ENCODE peak calls at places on chromosomes 11 and 22, in seven cellular contexts. One of them, this sample, is unnamed. For H3K4me1, the result is how much of the 10 kb centered on the place peaks cover.

GRCh38 chr11:15695096-15695721 is 580.5 kb downstream of the INSC start:
- DNase-seq in neural progenitor cell: no peak
- DNase-seq in adrenal gland: no peak
- DNase-seq in left ventricle myocardium inferior: no peak
- DNase-seq in A549: no peak
- DNase-seq in psoas muscle: no peak
- DNase-seq in H9: no peak
- DNase-seq in this sample: no peak

GRCh38 chr11:104120493-104121200 is 43.3 kb downstream of the PDGFD start:
- DNase-seq in neural progenitor cell: peak
- DNase-seq in adrenal gland: no peak
- DNase-seq in left ventricle myocardium inferior: no peak
- DNase-seq in A549: peak
- DNase-seq in psoas muscle: no peak
- DNase-seq in H9: no peak
- DNase-seq in this sample: no peak

GRCh38 chr11:2587976-2588748 is 111.6 kb downstream of the KCNQ1OT1 start:
- DNase-seq in neural progenitor cell: no peak
- DNase-seq in adrenal gland: no peak
- DNase-seq in left ventricle myocardium inferior: peak
- DNase-seq in A549: no peak
- DNase-seq in psoas muscle: peak
- DNase-seq in H9: no peak
- DNase-seq in this sample: peak

GRCh38 chr11:4881860-4882500 is at the start of gene OR51T1:
- DNase-seq in neural progenitor cell: no peak
- DNase-seq in adrenal gland: no peak
- DNase-seq in left ventricle myocardium inferior: no peak
- DNase-seq in A549: no peak
- DNase-seq in psoas muscle: no peak
- DNase-seq in H9: no peak
- DNase-seq in this sample: no peak

GRCh38 chr22:37018815-37019308 is 385 bp downstream of the TST start:
- DNase-seq in neural progenitor cell: peak
- DNase-seq in adrenal gland: peak
- DNase-seq in left ventricle myocardium inferior: peak
- DNase-seq in A549: peak
- DNase-seq in psoas muscle: peak
- DNase-seq in H9: peak
- DNase-seq in this sample: peak

GRCh38 chr11:66717925-66718319 is 11.1 kb downstream of the SPTBN2 start:
- DNase-seq in neural progenitor cell: no peak
- DNase-seq in adrenal gland: no peak
- DNase-seq in left ventricle myocardium inferior: no peak
- DNase-seq in A549: no peak
- DNase-seq in psoas muscle: peak
- DNase-seq in H9: no peak
- DNase-seq in this sample: no peak

GRCh38 chr22:44091021-44091721 is 67.1 kb downstream of the PARVB start:
- DNase-seq in neural progenitor cell: peak
- DNase-seq in adrenal gland: no peak
- DNase-seq in left ventricle myocardium inferior: no peak
- DNase-seq in A549: peak
- DNase-seq in psoas muscle: peak
- DNase-seq in H9: no peak
- DNase-seq in this sample: no peak

GRCh38 chr11:134527382-134528243 is 115.6 kb upstream of the B3GAT1 start:
- DNase-seq in neural progenitor cell: no peak
- DNase-seq in adrenal gland: peak
- DNase-seq in left ventricle myocardium inferior: no peak
- DNase-seq in A549: no peak
- DNase-seq in psoas muscle: no peak
- DNase-seq in H9: peak
- DNase-seq in this sample: no peak

DNA sequence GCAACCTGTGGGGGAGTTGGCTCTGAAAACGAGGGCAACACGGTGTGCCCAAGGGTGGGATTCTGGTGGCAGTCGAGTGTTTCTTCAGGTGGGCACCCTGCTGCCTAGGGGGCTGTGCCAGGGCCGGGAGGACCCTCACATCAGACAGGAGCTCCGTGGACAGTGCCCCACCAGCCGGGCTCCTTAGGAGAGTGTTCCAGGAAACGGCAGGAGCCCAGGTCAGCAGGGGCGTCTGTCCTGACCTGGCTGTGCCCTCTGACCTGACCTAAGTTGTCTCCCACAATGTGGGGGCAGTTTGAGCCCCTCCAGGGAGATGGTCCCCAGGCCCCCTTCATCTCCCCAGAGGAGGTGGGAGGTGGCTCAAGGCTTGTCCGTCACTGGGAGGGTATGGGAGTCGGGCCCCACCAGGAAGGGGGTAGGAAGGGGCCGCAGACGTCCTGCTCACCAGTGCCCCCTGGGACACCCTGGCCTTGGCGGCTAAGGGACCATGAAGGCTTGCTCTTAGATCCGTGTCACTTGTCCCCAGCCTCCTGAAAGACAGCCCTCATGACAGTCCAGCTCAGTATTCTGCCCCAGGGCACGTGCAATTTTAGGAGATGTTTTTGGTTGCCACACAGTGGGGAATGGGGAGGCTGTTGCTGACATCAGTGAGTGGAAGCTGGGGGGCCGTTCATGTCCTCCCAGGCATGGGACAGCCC is 32.2 kb upstream of the GAL start:
- DNase-seq in neural progenitor cell: no peak
- DNase-seq in adrenal gland: no peak
- DNase-seq in left ventricle myocardium inferior: no peak
- DNase-seq in A549: no peak
- DNase-seq in psoas muscle: no peak
- DNase-seq in H9: no peak
- DNase-seq in this sample: no peak
- TF ChIP-seq CTCF in neural progenitor cell: no peak
- TF ChIP-seq CTCF in adrenal gland: no peak
- TF ChIP-seq CTCF in left ventricle myocardium inferior: no peak
- TF ChIP-seq CTCF in A549: no peak
- TF ChIP-seq CTCF in psoas muscle: no peak
- TF ChIP-seq CTCF in H9: peak
- TF ChIP-seq CTCF in this sample: no peak

DNA sequence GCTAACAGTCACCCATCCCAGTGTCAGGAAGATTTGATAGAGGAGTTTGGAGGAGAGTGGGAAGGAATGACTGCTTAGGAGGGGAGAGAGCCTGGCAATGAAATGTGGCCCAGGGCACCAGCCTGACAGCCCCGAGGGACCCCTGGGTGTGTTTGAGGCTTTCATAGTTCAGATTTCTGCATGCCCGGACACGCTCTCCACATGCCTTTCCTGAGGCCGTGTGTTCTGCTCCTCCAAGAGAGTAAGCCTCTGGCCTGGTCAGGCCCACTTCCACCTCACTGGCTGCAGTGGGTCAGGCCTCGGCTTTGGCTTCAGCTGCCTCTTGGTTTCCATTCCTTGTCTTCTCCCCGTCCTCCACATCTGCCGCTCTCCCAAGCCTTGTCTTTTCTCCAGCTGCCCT is 78.4 kb downstream of the C22orf31 start:
- DNase-seq in neural progenitor cell: no peak
- DNase-seq in adrenal gland: no peak
- DNase-seq in left ventricle myocardium inferior: no peak
- DNase-seq in A549: no peak
- DNase-seq in psoas muscle: no peak
- DNase-seq in H9: no peak
- DNase-seq in this sample: no peak
- H3K27ac ChIP-seq in neural progenitor cell: no peak
- H3K27ac ChIP-seq in adrenal gland: no peak
- H3K27ac ChIP-seq in left ventricle myocardium inferior: no peak
- H3K27ac ChIP-seq in A549: peak
- H3K27ac ChIP-seq in psoas muscle: no peak
- H3K27ac ChIP-seq in H9: no peak
- H3K27ac ChIP-seq in this sample: no peak

DNA sequence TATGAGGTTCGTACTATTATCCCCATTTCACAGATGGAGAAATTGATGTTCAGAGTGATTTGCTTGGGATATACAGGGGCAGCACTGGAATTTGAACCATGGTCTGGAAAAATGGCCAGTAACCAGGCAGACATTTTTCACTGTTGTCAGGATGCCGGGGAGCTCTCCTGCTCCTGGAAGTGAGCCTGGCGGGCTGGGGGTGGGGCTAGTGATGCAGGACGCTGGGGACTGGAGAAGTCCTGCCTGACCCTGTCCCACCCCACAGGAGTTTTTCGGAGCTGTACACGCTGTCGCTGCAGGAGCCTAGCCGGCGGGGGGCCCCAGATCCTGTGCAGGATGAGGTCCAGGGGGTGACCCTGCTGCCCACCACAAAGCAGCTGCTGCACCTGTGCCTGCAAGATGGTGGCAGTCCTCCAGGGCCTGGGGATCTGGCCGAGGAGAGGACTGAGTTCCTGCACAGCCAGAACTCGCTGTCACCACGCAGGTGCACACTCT is 11.1 kb downstream of the SIPA1 start:
- DNase-seq in neural progenitor cell: no peak
- DNase-seq in adrenal gland: peak
- DNase-seq in left ventricle myocardium inferior: no peak
- DNase-seq in A549: no peak
- DNase-seq in psoas muscle: peak
- DNase-seq in H9: no peak
- DNase-seq in this sample: no peak
- H3K4me1 ChIP-seq in neural progenitor cell: under half
- H3K4me1 ChIP-seq in adrenal gland: under half
- H3K4me1 ChIP-seq in left ventricle myocardium inferior: half or more
- H3K4me1 ChIP-seq in A549: under half
- H3K4me1 ChIP-seq in psoas muscle: under half
- H3K4me1 ChIP-seq in H9: under half
- H3K4me1 ChIP-seq in this sample: under half

DNA sequence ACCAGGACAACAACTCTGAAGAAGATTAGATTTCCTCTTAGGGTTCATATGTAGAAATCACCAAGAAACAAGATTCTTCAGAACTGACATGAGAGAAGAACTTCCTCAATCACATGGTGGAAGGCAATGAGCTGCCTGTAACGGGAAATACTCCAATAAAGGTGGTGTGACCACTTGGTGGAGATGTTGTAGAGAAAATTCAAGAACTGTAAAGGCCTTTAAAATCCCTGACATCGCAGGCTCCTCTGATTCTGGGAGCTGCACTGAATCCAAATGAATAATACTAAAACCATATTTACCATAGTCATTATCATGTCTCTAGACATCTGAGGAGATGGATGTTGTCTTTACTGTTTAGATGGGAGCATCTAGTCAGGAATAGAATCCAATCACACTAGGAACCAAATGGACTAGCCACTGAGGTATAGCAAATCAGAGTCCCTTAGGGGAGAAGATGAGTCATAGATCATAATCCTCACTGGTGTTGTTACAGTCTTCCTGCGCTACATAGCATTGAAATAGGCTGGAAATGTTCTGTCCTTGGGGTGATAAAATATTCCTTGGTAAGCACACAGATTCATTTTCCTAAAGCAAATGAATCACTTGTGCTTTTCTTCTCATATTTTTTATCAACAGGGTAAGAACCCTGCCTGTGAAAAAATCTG is 321.6 kb upstream of the TENM4 start:
- DNase-seq in neural progenitor cell: peak
- DNase-seq in adrenal gland: no peak
- DNase-seq in left ventricle myocardium inferior: no peak
- DNase-seq in A549: peak
- DNase-seq in psoas muscle: no peak
- DNase-seq in H9: no peak
- DNase-seq in this sample: no peak
- TF ChIP-seq CTCF in neural progenitor cell: peak
- TF ChIP-seq CTCF in adrenal gland: no peak
- TF ChIP-seq CTCF in left ventricle myocardium inferior: peak
- TF ChIP-seq CTCF in A549: no peak
- TF ChIP-seq CTCF in psoas muscle: no peak
- TF ChIP-seq CTCF in H9: peak
- TF ChIP-seq CTCF in this sample: no peak

GRCh38 chr22:47245286-47245685 is 482.8 kb downstream of the TBC1D22A start:
- DNase-seq in neural progenitor cell: no peak
- DNase-seq in adrenal gland: no peak
- DNase-seq in left ventricle myocardium inferior: no peak
- DNase-seq in A549: no peak
- DNase-seq in psoas muscle: no peak
- DNase-seq in H9: no peak
- DNase-seq in this sample: no peak
- H3K27ac ChIP-seq in neural progenitor cell: no peak
- H3K27ac ChIP-seq in adrenal gland: no peak
- H3K27ac ChIP-seq in left ventricle myocardium inferior: no peak
- H3K27ac ChIP-seq in A549: no peak
- H3K27ac ChIP-seq in psoas muscle: no peak
- H3K27ac ChIP-seq in H9: no peak
- H3K27ac ChIP-seq in this sample: no peak

GRCh38 chr11:77791301-77791700 is 29.2 kb downstream of the RSF1 start:
- DNase-seq in neural progenitor cell: no peak
- DNase-seq in adrenal gland: no peak
- DNase-seq in left ventricle myocardium inferior: no peak
- DNase-seq in A549: no peak
- DNase-seq in psoas muscle: no peak
- DNase-seq in H9: no peak
- DNase-seq in this sample: no peak
- H3K4me1 ChIP-seq in neural progenitor cell: under half
- H3K4me1 ChIP-seq in adrenal gland: under half
- H3K4me1 ChIP-seq in left ventricle myocardium inferior: under half
- H3K4me1 ChIP-seq in A549: under half
- H3K4me1 ChIP-seq in psoas muscle: under half
- H3K4me1 ChIP-seq in H9: under half
- H3K4me1 ChIP-seq in this sample: under half

GRCh38 chr11:18720811-18721575 is 5.0 kb downstream of the IGSF22 start:
- DNase-seq in neural progenitor cell: peak
- DNase-seq in adrenal gland: peak
- DNase-seq in left ventricle myocardium inferior: peak
- DNase-seq in A549: peak
- DNase-seq in psoas muscle: peak
- DNase-seq in H9: peak
- DNase-seq in this sample: peak

GRCh38 chr11:18720086-18720810 is 5.7 kb downstream of the IGSF22 start:
- DNase-seq in neural progenitor cell: peak
- DNase-seq in adrenal gland: no peak
- DNase-seq in left ventricle myocardium inferior: no peak
- DNase-seq in A549: no peak
- DNase-seq in psoas muscle: peak
- DNase-seq in H9: no peak
- DNase-seq in this sample: no peak

GRCh38 chr11:18721576-18722292 is 4.3 kb downstream of the IGSF22 start:
- DNase-seq in neural progenitor cell: peak
- DNase-seq in adrenal gland: peak
- DNase-seq in left ventricle myocardium inferior: no peak
- DNase-seq in A549: peak
- DNase-seq in psoas muscle: peak
- DNase-seq in H9: peak
- DNase-seq in this sample: peak

GRCh38 chr11:18723991-18724390 is 2.0 kb downstream of the IGSF22 start:
- DNase-seq in neural progenitor cell: no peak
- DNase-seq in adrenal gland: no peak
- DNase-seq in left ventricle myocardium inferior: no peak
- DNase-seq in A549: no peak
- DNase-seq in psoas muscle: peak
- DNase-seq in H9: no peak
- DNase-seq in this sample: no peak

DNA sequence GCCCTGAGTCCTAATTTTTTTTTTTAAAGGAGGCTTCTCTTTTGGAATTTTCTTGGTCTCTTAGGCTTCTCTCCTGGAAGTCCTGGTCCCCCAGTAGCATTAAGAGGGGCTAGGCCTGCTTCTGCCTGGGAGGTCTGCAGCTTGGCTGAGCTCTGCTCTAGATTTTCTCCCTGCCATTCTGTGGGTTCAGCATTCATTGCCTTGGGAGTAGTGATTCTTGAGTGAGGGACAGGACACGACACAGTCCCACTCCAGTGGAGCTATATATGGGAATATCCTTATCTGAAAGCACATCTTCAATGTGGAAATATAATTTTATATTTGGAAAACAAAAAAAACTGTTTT is 3.7 kb downstream of the IGSF22 start:
- DNase-seq in neural progenitor cell: no peak
- DNase-seq in adrenal gland: no peak
- DNase-seq in left ventricle myocardium inferior: no peak
- DNase-seq in A549: no peak
- DNase-seq in psoas muscle: no peak
- DNase-seq in H9: no peak
- DNase-seq in this sample: no peak
- TF ChIP-seq CTCF in neural progenitor cell: no peak
- TF ChIP-seq CTCF in adrenal gland: no peak
- TF ChIP-seq CTCF in left ventricle myocardium inferior: peak
- TF ChIP-seq CTCF in A549: peak
- TF ChIP-seq CTCF in psoas muscle: no peak
- TF ChIP-seq CTCF in H9: no peak
- TF ChIP-seq CTCF in this sample: no peak

This sample was measured in heart right ventricle.